ENCODE peak calls at places on chromosome 2, in six cellular contexts. J is mammary epithelial cell, W is OCI-LY7, T is uterus, N is AG04450, V is PC-9. Z is an unnamed sample.

GRCh38 chr2:50346104-50346503 is 685.8 kb downstream of the NRXN1 start:
- DNase-seq in V (no peak), T (no peak), J (no peak), W (no peak), N (no peak), Z (no peak)

GRCh38 chr2:12502759-12503158 is 214.0 kb upstream of the TRIB2 start:
- DNase-seq in W (no peak), T (no peak), N (no peak), J (no peak), V (no peak), Z (no peak)

GRCh38 chr2:23497063-23497462 is 112.1 kb downstream of the KLHL29 start:
- DNase-seq in N (no peak), T (no peak), W (no peak), J (peak; percentile 91), V (no peak), Z (peak; percentile 68)

GRCh38 chr2:11669454-11670291 is at the start of gene NTSR2:
- DNase-seq in W (no peak), N (no peak), J (peak; percentile 69), V (no peak), T (peak; percentile 67), Z (peak; percentile 24)

GRCh38 chr2:212027681-212028628 is 510.6 kb downstream of the ERBB4 start:
- DNase-seq in W (no peak), J (no peak), N (no peak), V (no peak), T (no peak), Z (peak; percentile 27)

GRCh38 chr2:240629419-240629967 is 4.2 kb downstream of the GPR35 start:
- DNase-seq in T (no peak), V (no peak), W (no peak), N (no peak), J (no peak), Z (no peak)

GRCh38 chr2:180742809-180743208 is 237.6 kb upstream of the UBE2E3 start:
- DNase-seq in T (no peak), V (peak; percentile 81), J (peak; percentile 70), W (no peak), N (no peak), Z (peak; percentile 71)

GRCh38 chr2:54523336-54523959 is 67.3 kb downstream of the SPTBN1 start:
- DNase-seq in J (no peak), N (no peak), V (no peak), T (no peak), W (no peak), Z (no peak)

GRCh38 chr2:98445708-98446577 is 1.3 kb downstream of the INPP4A start:
- DNase-seq in V (no peak), N (no peak), W (peak; percentile 18), J (no peak), T (no peak), Z (no peak)

GRCh38 chr2:200747668-200748618 is 63.8 kb upstream of the BZW1 start:
- DNase-seq in J (no peak), V (no peak), W (no peak), T (no peak), N (peak; percentile 85), Z (peak; percentile 99)

GRCh38 chr2:223967981-223968380 is 10.7 kb downstream of the MRPL44 start:
- DNase-seq in N (no peak), V (peak; percentile 57), T (no peak), W (no peak), J (peak; percentile 29), Z (no peak)

GRCh38 chr2:223994562-223995162 is 37.4 kb downstream of the MRPL44 start:
- DNase-seq in W (no peak), T (no peak), N (no peak), V (no peak), J (no peak), Z (no peak)

GRCh38 chr2:152718909-152719645 is 657 bp downstream of the ARL6IP6 start:
- DNase-seq in N (no peak), J (peak; percentile 83), T (no peak), W (peak; percentile 81), V (peak; percentile 77), Z (peak; percentile 9)

GRCh38 chr2:212686285-212686895 is 147.8 kb upstream of the ERBB4 start:
- DNase-seq in W (peak; percentile 73), T (peak; percentile 34), J (peak; percentile 50), N (peak; percentile 47), V (peak; percentile 35), Z (peak; percentile 72)

GRCh38 chr2:127510073-127510472 is 16.2 kb downstream of the IWS1 start:
- DNase-seq in V (no peak), N (no peak), J (no peak), W (no peak), T (no peak), Z (no peak)

GRCh38 chr2:128241896-128242295 is 76.8 kb downstream of the HS6ST1 start:
- DNase-seq in T (no peak), V (no peak), W (no peak), J (no peak), N (no peak), Z (no peak)

GRCh38 chr2:158546412-158547144 is 89.8 kb downstream of the PKP4 start:
- DNase-seq in T (no peak), J (no peak), N (no peak), W (no peak), V (no peak), Z (no peak)

GRCh38 chr2:230986520-230987136 is 9.3 kb upstream of the SPATA3 start:
- DNase-seq in J (no peak), N (no peak), V (no peak), W (no peak), T (no peak), Z (no peak)

GRCh38 chr2:73283545-73284295 is 558 bp downstream of the FBXO41 start:
- DNase-seq in N (no peak), V (no peak), W (peak; percentile 50), J (no peak), T (no peak), Z (no peak)

GRCh38 chr2:116510117-116510671 is 1304.3 kb upstream of the DDX18 start:
- DNase-seq in T (no peak), W (peak; percentile 27), J (no peak), N (no peak), V (peak; percentile 37), Z (no peak)

GRCh38 chr2:190333928-190334327 is 9.5 kb upstream of the INPP1 start:
- DNase-seq in J (no peak), T (no peak), N (no peak), V (no peak), W (no peak), Z (no peak)

GRCh38 chr2:185522472-185522871 is 216.1 kb upstream of the FSIP2 start:
- DNase-seq in V (no peak), J (no peak), T (no peak), N (no peak), W (peak; percentile 2), Z (no peak)

GRCh38 chr2:107648781-107649413 is 177.8 kb upstream of the RGPD4 start:
- DNase-seq in V (no peak), N (no peak), W (no peak), J (no peak), T (no peak), Z (no peak)

GRCh38 chr2:12796617-12797016 is 79.9 kb downstream of the TRIB2 start:
- DNase-seq in T (peak; percentile 47), J (no peak), N (no peak), V (no peak), W (no peak), Z (no peak)

GRCh38 chr2:79512442-79513401 is at the start of gene CTNNA2:
- DNase-seq in V (no peak), N (no peak), J (no peak), T (no peak), W (no peak), Z (no peak)
- H3K4me3 ChIP-seq in V (peak within 1 kb of the TSS; percentile 33), N (peak within 1 kb of the TSS; percentile 33), J (peak within 1 kb of the TSS; percentile 11), T (no peak within 1 kb of the TSS), W (no peak within 1 kb of the TSS), Z (peak within 1 kb of the TSS; percentile 33)

GRCh38 chr2:33021542-33022259 is 74.9 kb downstream of the LTBP1 start:
- DNase-seq in N (peak; percentile 64), T (no peak), W (no peak), V (no peak), J (no peak), Z (peak; percentile 52)

GRCh38 chr2:33022989-33023731 is 76.4 kb downstream of the LTBP1 start:
- DNase-seq in J (peak; percentile 84), T (no peak), W (no peak), N (peak; percentile 72), V (peak; percentile 83), Z (peak; percentile 84)

GRCh38 chr2:33023732-33024301 is 77.1 kb downstream of the LTBP1 start:
- DNase-seq in T (no peak), W (no peak), N (no peak), V (no peak), J (no peak), Z (no peak)

GRCh38 chr2:33020883-33021282 is 74.1 kb downstream of the LTBP1 start:
- DNase-seq in T (no peak), W (no peak), N (no peak), V (no peak), J (no peak), Z (no peak)

DNA sequence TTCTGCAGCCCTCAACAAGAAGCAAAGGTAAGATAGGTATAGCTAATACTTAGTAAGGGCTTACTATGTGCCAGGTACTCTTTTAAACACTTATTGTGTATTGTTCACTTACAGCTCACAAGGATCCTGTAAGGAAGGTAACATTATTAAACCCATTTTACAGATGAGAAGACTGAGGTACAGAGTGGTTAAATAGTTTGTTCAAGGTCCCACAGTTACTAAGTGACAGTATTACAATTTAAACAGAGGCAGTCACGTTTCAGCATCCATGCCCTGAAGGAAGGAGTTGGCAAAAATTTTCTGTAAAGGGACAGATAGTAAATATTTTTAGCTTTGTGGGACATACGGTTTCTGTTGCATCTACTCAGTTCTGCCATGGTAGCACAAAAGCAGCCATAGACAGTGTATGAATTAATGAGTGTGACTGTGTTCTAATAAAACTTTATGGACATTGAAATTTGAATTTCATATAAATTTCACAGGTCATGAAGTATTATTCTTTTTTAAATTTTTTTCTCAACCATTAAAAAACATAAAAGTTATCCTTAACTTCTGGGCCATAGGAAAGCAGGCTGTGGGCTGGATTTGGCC is 75.7 kb downstream of the LTBP1 start:
- DNase-seq in W (no peak), T (no peak), V (no peak), N (no peak), J (no peak), Z (no peak)
- H3K27ac ChIP-seq in W (no peak overlapping the region), T (peak overlapping the region; percentile 77), V (peak overlapping the region; percentile 21), N (peak overlapping the region; percentile 60), J (no peak overlapping the region), Z (peak overlapping the region; percentile 87)

GRCh38 chr2:27211943-27212625 is at the start of the genes ATRAID and SLC5A6:
- DNase-seq in N (peak; percentile 34), J (peak; percentile 88), V (peak; percentile 77), T (peak; percentile 87), W (peak; percentile 92), Z (peak; percentile 65)
- TF ChIP-seq CTCF in N (no peak), J (no peak), V (no peak), T (no peak), W (no peak), Z (no peak)

GRCh38 chr2:179373826-179374225 is 109.2 kb upstream of the SESTD1 start:
- DNase-seq in N (no peak), V (no peak), W (no peak), J (no peak), T (no peak), Z (no peak)

GRCh38 chr2:179377296-179377695 is 112.7 kb upstream of the SESTD1 start:
- DNase-seq in W (no peak), J (no peak), T (no peak), V (no peak), N (no peak), Z (peak; percentile 2)

DNA sequence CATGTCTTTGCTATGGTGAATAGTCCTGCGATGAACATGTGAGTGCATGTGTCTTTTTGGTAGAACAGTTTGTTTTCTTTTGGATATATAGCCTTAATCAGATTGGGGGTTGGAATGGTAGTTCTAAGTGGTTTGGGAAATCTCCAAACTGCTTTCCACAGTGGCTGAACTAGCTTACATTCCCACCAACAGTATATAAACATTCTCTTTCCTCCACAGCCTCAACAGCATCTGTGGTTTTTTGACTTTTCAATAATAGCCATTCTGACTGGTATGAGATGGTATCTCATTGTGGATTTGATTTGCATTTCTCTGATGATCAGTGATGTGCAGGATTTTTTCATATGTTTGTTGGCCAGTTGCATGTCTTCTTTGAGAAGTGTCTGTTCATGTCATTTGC is 112.2 kb upstream of the SESTD1 start:
- DNase-seq in T (no peak), V (no peak), W (no peak), N (peak; percentile 26), J (no peak), Z (peak; percentile 25)
- H3K4me3 ChIP-seq in T (no peak overlapping the region), V (no peak overlapping the region), W (no peak overlapping the region), N (no peak overlapping the region), J (no peak overlapping the region), Z (no peak overlapping the region)

Z was measured in brain microvascular endothelial cell.